ENCODE peak calls at places on chromosomes 7 and 10, in seven cellular contexts. One of them, this sample, is unnamed.

GRCh38 chr10:116796910-116797513 is 52.3 kb upstream of the ENO4 start:
- DNase-seq in DMS153: peak; percentile 52
- DNase-seq in fibroblast of lung: peak; percentile 68
- DNase-seq in central memory CD4-positive, alpha-beta T cell: peak; percentile 48
- DNase-seq in Caki2: peak; percentile 35
- DNase-seq in aorta: peak; percentile 90
- DNase-seq in heart left ventricle: peak; percentile 74
- DNase-seq in this sample: peak; percentile 65

GRCh38 chr10:49119746-49120145 is 4.4 kb upstream of the VSTM4 start:
- DNase-seq in DMS153: no peak
- DNase-seq in fibroblast of lung: no peak
- DNase-seq in central memory CD4-positive, alpha-beta T cell: no peak
- DNase-seq in Caki2: peak; percentile 53
- DNase-seq in aorta: no peak
- DNase-seq in heart left ventricle: no peak
- DNase-seq in this sample: no peak

GRCh38 chr7:6272481-6273323 is at the start of gene CYTH3:
- DNase-seq in DMS153: peak; percentile 65
- DNase-seq in fibroblast of lung: peak; percentile 70
- DNase-seq in central memory CD4-positive, alpha-beta T cell: peak; percentile 75
- DNase-seq in Caki2: peak; percentile 84
- DNase-seq in aorta: peak; percentile 92
- DNase-seq in heart left ventricle: peak; percentile 93
- DNase-seq in this sample: peak; percentile 85

GRCh38 chr7:13449460-13449859 is 540.0 kb downstream of the ETV1 start:
- DNase-seq in DMS153: no peak
- DNase-seq in fibroblast of lung: no peak
- DNase-seq in central memory CD4-positive, alpha-beta T cell: no peak
- DNase-seq in Caki2: no peak
- DNase-seq in aorta: no peak
- DNase-seq in heart left ventricle: no peak
- DNase-seq in this sample: no peak

GRCh38 chr10:58781873-58782488 is 269.3 kb downstream of the BICC1 start:
- DNase-seq in DMS153: peak; percentile 5
- DNase-seq in fibroblast of lung: peak; percentile 65
- DNase-seq in central memory CD4-positive, alpha-beta T cell: no peak
- DNase-seq in Caki2: peak; percentile 46
- DNase-seq in aorta: no peak
- DNase-seq in heart left ventricle: no peak
- DNase-seq in this sample: peak; percentile 51

GRCh38 chr10:97278491-97278989 is 13.9 kb downstream of the ARHGAP19 start:
- DNase-seq in DMS153: peak; percentile 37
- DNase-seq in fibroblast of lung: peak; percentile 99
- DNase-seq in central memory CD4-positive, alpha-beta T cell: peak; percentile 41
- DNase-seq in Caki2: peak; percentile 39
- DNase-seq in aorta: no peak
- DNase-seq in heart left ventricle: no peak
- DNase-seq in this sample: peak; percentile 76

GRCh38 chr10:133459454-133460207 is 5.9 kb downstream of the SCART1 start:
- DNase-seq in DMS153: no peak
- DNase-seq in fibroblast of lung: no peak
- DNase-seq in central memory CD4-positive, alpha-beta T cell: no peak
- DNase-seq in Caki2: no peak
- DNase-seq in aorta: no peak
- DNase-seq in heart left ventricle: no peak
- DNase-seq in this sample: no peak

GRCh38 chr7:37083311-37084096 is 359.2 kb upstream of the AOAH start:
- DNase-seq in DMS153: no peak
- DNase-seq in fibroblast of lung: peak; percentile 27
- DNase-seq in central memory CD4-positive, alpha-beta T cell: no peak
- DNase-seq in Caki2: no peak
- DNase-seq in aorta: no peak
- DNase-seq in heart left ventricle: no peak
- DNase-seq in this sample: no peak

GRCh38 chr10:78211476-78212110 is 177.9 kb downstream of the RPS24 start:
- DNase-seq in DMS153: peak; percentile 35
- DNase-seq in fibroblast of lung: peak; percentile 69
- DNase-seq in central memory CD4-positive, alpha-beta T cell: no peak
- DNase-seq in Caki2: peak; percentile 33
- DNase-seq in aorta: no peak
- DNase-seq in heart left ventricle: no peak
- DNase-seq in this sample: no peak

GRCh38 chr7:143245123-143245522 is 18.1 kb upstream of the GSTK1 start:
- DNase-seq in DMS153: peak; percentile 34
- DNase-seq in fibroblast of lung: no peak
- DNase-seq in central memory CD4-positive, alpha-beta T cell: no peak
- DNase-seq in Caki2: no peak
- DNase-seq in aorta: no peak
- DNase-seq in heart left ventricle: no peak
- DNase-seq in this sample: peak; percentile 58

GRCh38 chr10:132641401-132641800 is 103.8 kb downstream of the INPP5A start:
- DNase-seq in DMS153: no peak
- DNase-seq in fibroblast of lung: no peak
- DNase-seq in central memory CD4-positive, alpha-beta T cell: no peak
- DNase-seq in Caki2: no peak
- DNase-seq in aorta: peak; percentile 25
- DNase-seq in heart left ventricle: no peak
- DNase-seq in this sample: no peak

GRCh38 chr7:121394709-121395140 is 1.4 kb downstream of the FAM3C start:
- DNase-seq in DMS153: no peak
- DNase-seq in fibroblast of lung: no peak
- DNase-seq in central memory CD4-positive, alpha-beta T cell: no peak
- DNase-seq in Caki2: peak; percentile 52
- DNase-seq in aorta: no peak
- DNase-seq in heart left ventricle: no peak
- DNase-seq in this sample: peak; percentile 93

GRCh38 chr10:85655394-85655793 is 711.2 kb downstream of the GRID1 start:
- DNase-seq in DMS153: no peak
- DNase-seq in fibroblast of lung: no peak
- DNase-seq in central memory CD4-positive, alpha-beta T cell: no peak
- DNase-seq in Caki2: no peak
- DNase-seq in aorta: no peak
- DNase-seq in heart left ventricle: no peak
- DNase-seq in this sample: no peak

GRCh38 chr7:7272294-7272693 is 90.0 kb downstream of the C1GALT1 start:
- DNase-seq in DMS153: no peak
- DNase-seq in fibroblast of lung: peak; percentile 66
- DNase-seq in central memory CD4-positive, alpha-beta T cell: no peak
- DNase-seq in Caki2: no peak
- DNase-seq in aorta: no peak
- DNase-seq in heart left ventricle: no peak
- DNase-seq in this sample: no peak

GRCh38 chr7:151568951-151569652 is 49.4 kb upstream of the RHEB start:
- DNase-seq in DMS153: no peak
- DNase-seq in fibroblast of lung: no peak
- DNase-seq in central memory CD4-positive, alpha-beta T cell: no peak
- DNase-seq in Caki2: no peak
- DNase-seq in aorta: no peak
- DNase-seq in heart left ventricle: no peak
- DNase-seq in this sample: no peak

GRCh38 chr7:139328375-139328774 is 12.8 kb upstream of the FMC1 start:
- DNase-seq in DMS153: no peak
- DNase-seq in fibroblast of lung: peak; percentile 89
- DNase-seq in central memory CD4-positive, alpha-beta T cell: no peak
- DNase-seq in Caki2: no peak
- DNase-seq in aorta: no peak
- DNase-seq in heart left ventricle: no peak
- DNase-seq in this sample: no peak

GRCh38 chr10:28540145-28540544 is 7.2 kb downstream of the WAC start:
- DNase-seq in DMS153: no peak
- DNase-seq in fibroblast of lung: no peak
- DNase-seq in central memory CD4-positive, alpha-beta T cell: no peak
- DNase-seq in Caki2: no peak
- DNase-seq in aorta: no peak
- DNase-seq in heart left ventricle: no peak
- DNase-seq in this sample: no peak

GRCh38 chr7:83921798-83922607 is 272.6 kb downstream of the SEMA3A start:
- DNase-seq in DMS153: no peak
- DNase-seq in fibroblast of lung: peak; percentile 75
- DNase-seq in central memory CD4-positive, alpha-beta T cell: no peak
- DNase-seq in Caki2: no peak
- DNase-seq in aorta: no peak
- DNase-seq in heart left ventricle: no peak
- DNase-seq in this sample: no peak

GRCh38 chr10:72173267-72173634 is 42.6 kb upstream of the ANAPC16 start:
- DNase-seq in DMS153: no peak
- DNase-seq in fibroblast of lung: no peak
- DNase-seq in central memory CD4-positive, alpha-beta T cell: no peak
- DNase-seq in Caki2: no peak
- DNase-seq in aorta: no peak
- DNase-seq in heart left ventricle: no peak
- DNase-seq in this sample: no peak

GRCh38 chr7:21071570-21071969 is 284.9 kb upstream of the SP8 start:
- DNase-seq in DMS153: no peak
- DNase-seq in fibroblast of lung: no peak
- DNase-seq in central memory CD4-positive, alpha-beta T cell: no peak
- DNase-seq in Caki2: no peak
- DNase-seq in aorta: no peak
- DNase-seq in heart left ventricle: no peak
- DNase-seq in this sample: no peak

GRCh38 chr7:142142702-142143101 is 31.2 kb downstream of the MGAM2 start:
- DNase-seq in DMS153: no peak
- DNase-seq in fibroblast of lung: no peak
- DNase-seq in central memory CD4-positive, alpha-beta T cell: no peak
- DNase-seq in Caki2: no peak
- DNase-seq in aorta: no peak
- DNase-seq in heart left ventricle: no peak
- DNase-seq in this sample: no peak

GRCh38 chr10:509361-510102 is 179.9 kb downstream of the DIP2C start:
- DNase-seq in DMS153: no peak
- DNase-seq in fibroblast of lung: no peak
- DNase-seq in central memory CD4-positive, alpha-beta T cell: no peak
- DNase-seq in Caki2: no peak
- DNase-seq in aorta: peak; percentile 62
- DNase-seq in heart left ventricle: no peak
- DNase-seq in this sample: no peak

GRCh38 chr10:9895406-9895805 is 1122.3 kb upstream of the CELF2 start:
- DNase-seq in DMS153: no peak
- DNase-seq in fibroblast of lung: no peak
- DNase-seq in central memory CD4-positive, alpha-beta T cell: no peak
- DNase-seq in Caki2: no peak
- DNase-seq in aorta: no peak
- DNase-seq in heart left ventricle: no peak
- DNase-seq in this sample: no peak

GRCh38 chr7:73827568-73828106 is 3.2 kb upstream of the CLDN4 start:
- DNase-seq in DMS153: peak; percentile 99
- DNase-seq in fibroblast of lung: no peak
- DNase-seq in central memory CD4-positive, alpha-beta T cell: no peak
- DNase-seq in Caki2: peak; percentile 87
- DNase-seq in aorta: no peak
- DNase-seq in heart left ventricle: peak; percentile 61
- DNase-seq in this sample: peak; percentile 98

GRCh38 chr7:33774762-33775523 is 130.4 kb upstream of the BMPER start:
- DNase-seq in DMS153: peak; percentile 60
- DNase-seq in fibroblast of lung: peak; percentile 95
- DNase-seq in central memory CD4-positive, alpha-beta T cell: no peak
- DNase-seq in Caki2: no peak
- DNase-seq in aorta: no peak
- DNase-seq in heart left ventricle: no peak
- DNase-seq in this sample: peak; percentile 4

GRCh38 chr7:158388072-158388471 is 199.6 kb downstream of the PTPRN2 start:
- DNase-seq in DMS153: no peak
- DNase-seq in fibroblast of lung: no peak
- DNase-seq in central memory CD4-positive, alpha-beta T cell: no peak
- DNase-seq in Caki2: no peak
- DNase-seq in aorta: no peak
- DNase-seq in heart left ventricle: no peak
- DNase-seq in this sample: no peak

GRCh38 chr7:142355328-142355727 is 97.5 kb upstream of the PRSS58 start:
- DNase-seq in DMS153: no peak
- DNase-seq in fibroblast of lung: no peak
- DNase-seq in central memory CD4-positive, alpha-beta T cell: no peak
- DNase-seq in Caki2: no peak
- DNase-seq in aorta: no peak
- DNase-seq in heart left ventricle: no peak
- DNase-seq in this sample: no peak

GRCh38 chr7:142319970-142320369 is 62.1 kb upstream of the PRSS58 start:
- DNase-seq in DMS153: no peak
- DNase-seq in fibroblast of lung: no peak
- DNase-seq in central memory CD4-positive, alpha-beta T cell: peak; percentile 47
- DNase-seq in Caki2: no peak
- DNase-seq in aorta: no peak
- DNase-seq in heart left ventricle: no peak
- DNase-seq in this sample: no peak

GRCh38 chr7:141072548-141073172 is 1.2 kb upstream of the TMEM178B start:
- DNase-seq in DMS153: peak; percentile 76
- DNase-seq in fibroblast of lung: peak; percentile 82
- DNase-seq in central memory CD4-positive, alpha-beta T cell: no peak
- DNase-seq in Caki2: peak; percentile 84
- DNase-seq in aorta: peak; percentile 79
- DNase-seq in heart left ventricle: peak; percentile 77
- DNase-seq in this sample: no peak

GRCh38 chr7:68258569-68258968 is 1261.9 kb downstream of the TYW1 start:
- DNase-seq in DMS153: peak; percentile 40
- DNase-seq in fibroblast of lung: no peak
- DNase-seq in central memory CD4-positive, alpha-beta T cell: no peak
- DNase-seq in Caki2: peak; percentile 68
- DNase-seq in aorta: no peak
- DNase-seq in heart left ventricle: no peak
- DNase-seq in this sample: no peak

GRCh38 chr10:71501402-71501801 is 104.7 kb downstream of the CDH23 start:
- DNase-seq in DMS153: no peak
- DNase-seq in fibroblast of lung: no peak
- DNase-seq in central memory CD4-positive, alpha-beta T cell: no peak
- DNase-seq in Caki2: no peak
- DNase-seq in aorta: no peak
- DNase-seq in heart left ventricle: no peak
- DNase-seq in this sample: no peak